ENCODE peak calls at places on chromosomes 13 and 19, in seven cellular contexts. K is HuH-7.5, N is fibroblast of villous mesenchyme, P is RCC 7860, X is NCI-H2081 treated with DMSO at 0.1 percent for 48 hours, H is AG04450, W is NCI-H345. V is an unnamed sample.

GRCh38 chr13:113533441-113533840 is 42.9 kb upstream of the DCUN1D2 start:
- DNase-seq in W (no peak), P (no peak), H (no peak), K (no peak), N (no peak), X (no peak), V (no peak)

GRCh38 chr19:17095141-17095919 is 19.8 kb downstream of the MYO9B start:
- DNase-seq in X (no peak), H (no peak), K (no peak), P (no peak), W (no peak), N (peak), V (no peak)

GRCh38 chr13:46296920-46297319 is 85.2 kb downstream of the LRRC63 start:
- DNase-seq in N (peak), H (peak), X (no peak), W (no peak), P (peak), K (no peak), V (no peak)

GRCh38 chr13:32150794-32151193 is 119.2 kb downstream of the FRY start:
- DNase-seq in K (no peak), N (peak), P (no peak), H (no peak), W (no peak), X (no peak), V (no peak)

GRCh38 chr13:51453959-51454703 is 1.3 kb upstream of the INTS6 start:
- DNase-seq in K (peak), H (no peak), P (no peak), N (peak), X (no peak), W (no peak), V (peak)

GRCh38 chr13:113877149-113877990 is 13.5 kb upstream of the GAS6 start:
- DNase-seq in K (no peak), X (no peak), P (no peak), H (no peak), W (no peak), N (no peak), V (no peak)

GRCh38 chr13:62251734-62252133 is 836.1 kb upstream of the PCDH20 start:
- DNase-seq in P (no peak), K (no peak), X (no peak), W (no peak), H (no peak), N (no peak), V (no peak)

GRCh38 chr13:45674908-45675307 is 27.2 kb upstream of the CBY2 start:
- DNase-seq in X (no peak), H (no peak), W (peak), P (peak), N (peak), K (no peak), V (no peak)

GRCh38 chr13:89733686-89734085 is 1613.8 kb upstream of the MIR17HG start:
- DNase-seq in N (no peak), W (no peak), X (no peak), P (no peak), K (no peak), H (no peak), V (no peak)

GRCh38 chr13:93460005-93460404 is 233.4 kb downstream of the GPC6 start:
- DNase-seq in K (no peak), N (no peak), X (no peak), P (no peak), W (no peak), H (no peak), V (no peak)

GRCh38 chr13:64912141-64912540 is 2318.0 kb downstream of the PCDH9 start:
- DNase-seq in N (no peak), H (peak), X (no peak), P (peak), K (no peak), W (no peak), V (no peak)

GRCh38 chr19:1163283-1163933 is 10.7 kb downstream of the SBNO2 start:
- DNase-seq in P (no peak), H (no peak), X (no peak), N (no peak), K (no peak), W (no peak), V (no peak)

GRCh38 chr19:34261335-34262109 is 7.2 kb downstream of the GARRE1 start:
- DNase-seq in H (no peak), P (no peak), N (no peak), W (peak), K (no peak), X (no peak), V (no peak)

GRCh38 chr13:39510296-39510695 is 92.7 kb downstream of the LHFPL6 start:
- DNase-seq in K (no peak), H (no peak), N (no peak), P (no peak), X (peak), W (peak), V (no peak)

GRCh38 chr19:47315125-47315821 is 5.6 kb downstream of the C5AR1 start:
- DNase-seq in P (peak), X (no peak), K (peak), N (peak), H (peak), W (peak), V (no peak)

GRCh38 chr13:66180806-66181205 is 1049.3 kb downstream of the PCDH9 start:
- DNase-seq in X (no peak), W (no peak), N (peak), H (no peak), K (no peak), P (no peak), V (no peak)

GRCh38 chr13:52852444-52852843 is 4.0 kb upstream of the PCDH8 start:
- DNase-seq in H (no peak), X (peak), P (no peak), W (peak), N (no peak), K (no peak), V (no peak)

GRCh38 chr19:46944918-46945628 is 74.6 kb upstream of the NPAS1 start:
- DNase-seq in W (no peak), N (peak), X (no peak), K (no peak), H (no peak), P (no peak), V (no peak)

GRCh38 chr13:46182491-46182877 is 507 bp upstream of the LCP1 start:
- DNase-seq in W (no peak), X (no peak), K (no peak), P (no peak), N (no peak), H (no peak), V (no peak)

GRCh38 chr19:45125975-45126493 is 33.1 kb downstream of the PPP1R37 start:
- DNase-seq in X (no peak), K (no peak), P (peak), W (peak), H (peak), N (peak), V (peak)

GRCh38 chr19:2333807-2334211 is 5.3 kb downstream of the SPPL2B start:
- DNase-seq in P (no peak), K (no peak), W (no peak), X (no peak), N (no peak), H (no peak), V (no peak)

GRCh38 chr13:41678842-41679241 is 221.5 kb downstream of the RGCC start:
- DNase-seq in P (no peak), N (no peak), H (no peak), X (no peak), K (no peak), W (no peak), V (no peak)

GRCh38 chr13:20127563-20128458 is 33.0 kb downstream of the GJA3 start:
- DNase-seq in K (peak), X (no peak), N (peak), P (no peak), W (no peak), H (no peak), V (no peak)

GRCh38 chr19:48393559-48394330 is at the start of gene GRIN2D:
- DNase-seq in W (peak), K (peak), H (no peak), N (peak), X (no peak), P (no peak), V (no peak)

GRCh38 chr19:16703677-16704076 is 16.0 kb upstream of the NWD1 start:
- DNase-seq in K (no peak), X (no peak), P (no peak), W (no peak), H (no peak), N (no peak), V (no peak)

GRCh38 chr19:19348266-19348665 is 27.6 kb downstream of the MAU2 start:
- DNase-seq in P (no peak), X (no peak), K (no peak), W (no peak), H (no peak), N (no peak), V (no peak)

GRCh38 chr13:23871616-23872220 is 17.5 kb downstream of the MIPEP start:
- DNase-seq in X (no peak), W (no peak), K (no peak), P (peak), N (peak), H (no peak), V (no peak)

GRCh38 chr13:74047925-74048324 is 86.3 kb downstream of the KLF12 start:
- DNase-seq in X (no peak), W (no peak), K (no peak), H (no peak), N (no peak), P (no peak), V (no peak)

GRCh38 chr13:24664726-24665409 is 15.3 kb upstream of the ATP12A start:
- DNase-seq in H (no peak), P (peak), K (no peak), X (no peak), W (no peak), N (no peak), V (no peak)

GRCh38 chr13:48094404-48094780 is 512 bp downstream of the MED4 start:
- DNase-seq in H (no peak), N (peak), K (no peak), W (no peak), X (no peak), P (no peak), V (no peak)

GRCh38 chr19:19554074-19555023 is 16.3 kb downstream of the CILP2 start:
- DNase-seq in N (peak), P (peak), K (no peak), X (no peak), H (no peak), W (peak), V (peak)

GRCh38 chr19:38869160-38869835 is 8.8 kb downstream of the RINL start:
- DNase-seq in K (no peak), X (no peak), N (no peak), P (no peak), H (no peak), W (no peak), V (no peak)

GRCh38 chr13:100269837-100270236 is 180.9 kb downstream of the PCCA start:
- DNase-seq in W (no peak), H (peak), P (no peak), N (peak), K (no peak), X (no peak), V (no peak)

GRCh38 chr13:45331123-45331619 is 9.8 kb downstream of the TPT1 start:
- DNase-seq in W (no peak), N (no peak), P (no peak), X (no peak), H (no peak), K (no peak), V (no peak)

GRCh38 chr13:73809561-73809960 is 324.6 kb downstream of the KLF12 start:
- DNase-seq in W (peak), X (no peak), P (no peak), H (peak), K (no peak), N (peak), V (no peak)

GRCh38 chr13:45511310-45512147 is 46.8 kb downstream of the COG3 start:
- DNase-seq in P (peak), W (peak), H (peak), N (peak), K (peak), X (peak), V (no peak)

GRCh38 chr19:16315825-16316505 is 8.7 kb upstream of the KLF2 start:
- DNase-seq in W (no peak), X (no peak), P (no peak), K (no peak), H (peak), N (peak), V (no peak)

GRCh38 chr13:50353651-50354415 is 338.6 kb downstream of the KCNRG start:
- DNase-seq in W (no peak), X (no peak), N (peak), H (peak), K (no peak), P (peak), V (no peak)